ENCODE peak calls at places on chromosomes 12 and 14, in five cellular contexts. K is cerebellar nuclear complex, C is bronchial epithelial cell, Y is astrocyte of the hippocampus, P is substantia nigra. B is an unnamed sample.

GRCh38 chr12:110906088-110906487 is 14.3 kb downstream of the MYL2 start:
- DNase-seq in K (no peak), Y (no peak), C (no peak), P (no peak), B (no peak)

GRCh38 chr14:75295061-75295461 is 16.4 kb downstream of the FOS start:
- DNase-seq in P (no peak), C (peak), Y (peak), K (no peak), B (no peak)

GRCh38 chr14:106013879-106014376 is 487.5 kb downstream of the TMEM121 start:
- DNase-seq in P (no peak), Y (no peak), C (no peak), K (no peak), B (no peak)

GRCh38 chr12:93089805-93090569 is 160.9 kb upstream of the EEA1 start:
- DNase-seq in Y (peak), P (no peak), K (no peak), C (peak), B (no peak)

GRCh38 chr14:81981311-81981675 is 447.6 kb upstream of the SEL1L start:
- DNase-seq in C (no peak), Y (no peak), K (no peak), P (no peak), B (no peak)

GRCh38 chr14:64878775-64879634 is 702 bp downstream of the SPTB start:
- DNase-seq in P (no peak), C (no peak), K (peak), Y (no peak), B (no peak)

GRCh38 chr12:84502907-84503787 is 409.5 kb downstream of the SLC6A15 start:
- DNase-seq in Y (peak), C (peak), K (no peak), P (no peak), B (peak)

GRCh38 chr14:49951946-49952345 is 59.1 kb downstream of the ARF6 start:
- DNase-seq in Y (no peak), P (no peak), C (no peak), K (no peak), B (no peak)

GRCh38 chr12:12651752-12652151 is 40.1 kb downstream of the CREBL2 start:
- DNase-seq in K (no peak), C (no peak), P (no peak), Y (no peak), B (no peak)

GRCh38 chr12:32586390-32586789 is 92.7 kb upstream of the DNM1L start:
- DNase-seq in C (peak), Y (peak), K (no peak), P (no peak), B (peak)

GRCh38 chr12:86683568-86683991 is 427.4 kb upstream of the MGAT4C start:
- DNase-seq in Y (peak), P (no peak), C (peak), K (no peak), B (no peak)

GRCh38 chr14:72172597-72172996 is 240.4 kb downstream of the RGS6 start:
- DNase-seq in Y (no peak), K (no peak), C (no peak), P (no peak), B (no peak)

GRCh38 chr12:78385541-78385940 is 479.0 kb upstream of the SYT1 start:
- DNase-seq in C (peak), K (no peak), P (no peak), Y (peak), B (no peak)

GRCh38 chr14:21940887-21941855 is 267.6 kb upstream of the OR4E1 start:
- DNase-seq in P (no peak), K (no peak), C (peak), Y (peak), B (no peak)

GRCh38 chr12:64402181-64402580 is 2.0 kb upstream of the XPOT start:
- DNase-seq in Y (no peak), K (no peak), P (no peak), C (no peak), B (no peak)

GRCh38 chr12:122355702-122356101 is 66.8 kb downstream of the CLIP1 start:
- DNase-seq in P (no peak), C (no peak), K (no peak), Y (no peak), B (no peak)

GRCh38 chr12:124390442-124391116 is 95.7 kb downstream of the RFLNA start:
- DNase-seq in C (peak), K (no peak), P (no peak), Y (peak), B (peak)

GRCh38 chr12:6167327-6168280 is 32.6 kb upstream of the CD9 start:
- DNase-seq in K (no peak), Y (peak), C (peak), P (no peak), B (peak)

B was measured in T1000.